ENCODE peak calls at places on chromosomes 16 and 17, in eight cellular contexts. K, R, D, M, H, L, A and N are unnamed samples.

GRCh38 chr17:37133131-37133530 is 184.4 kb downstream of the AATF start:
- DNase-seq in R (no peak), A (no peak), K (no peak), H (no peak), L (no peak), D (no peak), M (no peak), N (no peak)

GRCh38 chr16:12674096-12674495 is 129.6 kb downstream of the CPPED1 start:
- DNase-seq in M (no peak), L (no peak), D (no peak), R (no peak), A (peak; percentile 83), H (no peak), K (no peak), N (no peak)

GRCh38 chr17:44794699-44795413 is 35.2 kb downstream of the GJC1 start:
- DNase-seq in D (no peak), H (no peak), A (peak; percentile 81), M (no peak), K (no peak), R (no peak), L (peak; percentile 14), N (no peak)

GRCh38 chr16:3645108-3645503 is 9.4 kb upstream of the DNASE1 start:
- DNase-seq in L (no peak), A (no peak), K (no peak), D (no peak), R (no peak), M (no peak), H (no peak), N (no peak)

GRCh38 chr17:71237903-71238538 is 882.8 kb upstream of the SOX9 start:
- DNase-seq in H (no peak), K (no peak), R (no peak), D (no peak), L (no peak), M (no peak), A (peak; percentile 3), N (no peak)

GRCh38 chr17:64540118-64540776 is 33.5 kb downstream of the CEP95 start:
- DNase-seq in D (no peak), K (no peak), M (no peak), L (no peak), R (no peak), A (no peak), H (no peak), N (no peak)

GRCh38 chr17:69150333-69150732 is 8.6 kb upstream of the ABCA6 start:
- DNase-seq in H (no peak), D (no peak), K (no peak), M (no peak), A (no peak), R (no peak), L (no peak), N (no peak)

GRCh38 chr16:2776500-2777139 is 460 bp downstream of the ELOB start:
- DNase-seq in D (peak; percentile 58), M (no peak), H (no peak), R (no peak), A (no peak), K (no peak), L (peak; percentile 71), N (peak; percentile 61)

GRCh38 chr16:75559564-75560372 is 3.7 kb upstream of the TMEM231 start:
- DNase-seq in L (no peak), R (no peak), M (no peak), A (peak; percentile 72), D (no peak), K (no peak), H (no peak), N (no peak)

GRCh38 chr16:53372942-53373871 is 61.1 kb upstream of the RBL2 start:
- DNase-seq in R (no peak), A (no peak), H (peak; percentile 30), D (peak; percentile 80), M (no peak), L (peak; percentile 39), K (no peak), N (no peak)

GRCh38 chr17:14790518-14790917 is 474.6 kb downstream of the PMP22 start:
- DNase-seq in K (no peak), A (peak; percentile 35), M (no peak), L (no peak), D (peak; percentile 6), H (no peak), R (no peak), N (no peak)

GRCh38 chr17:81396722-81397313 is 1.6 kb downstream of the BAHCC1 start:
- DNase-seq in M (peak; percentile 76), A (no peak), H (no peak), D (peak; percentile 41), R (no peak), L (no peak), K (no peak), N (no peak)

GRCh38 chr16:89010210-89010925 is 33.4 kb upstream of the CBFA2T3 start:
- DNase-seq in D (no peak), M (no peak), L (no peak), R (no peak), K (no peak), H (no peak), A (no peak), N (no peak)

GRCh38 chr16:83689385-83689831 is 118.4 kb upstream of the HSBP1 start:
- DNase-seq in L (no peak), R (no peak), K (peak; percentile 75), A (peak; percentile 85), M (no peak), D (peak; percentile 22), H (peak; percentile 42), N (no peak)

GRCh38 chr17:81271226-81271625 is 23.9 kb downstream of the SLC38A10 start:
- DNase-seq in D (no peak), A (no peak), M (no peak), R (no peak), H (no peak), K (no peak), L (no peak), N (no peak)

GRCh38 chr16:8736123-8736680 is 61.2 kb downstream of the TMEM186 start:
- DNase-seq in R (no peak), L (no peak), A (no peak), H (no peak), K (no peak), M (no peak), D (no peak), N (no peak)

GRCh38 chr17:76239538-76240274 is 587 bp downstream of the RNF157 start:
- DNase-seq in K (no peak), A (no peak), D (no peak), H (no peak), M (no peak), R (peak; percentile 35), L (no peak), N (no peak)

GRCh38 chr17:33302394-33302793 is 9.3 kb upstream of the ASIC2 start:
- DNase-seq in M (no peak), H (no peak), D (no peak), L (no peak), K (no peak), R (no peak), A (no peak), N (no peak)

GRCh38 chr17:49049265-49049664 is 52.1 kb downstream of the IGF2BP1 start:
- DNase-seq in M (no peak), R (no peak), L (no peak), A (no peak), K (no peak), H (no peak), D (no peak), N (no peak)

GRCh38 chr17:49050611-49051010 is 53.4 kb downstream of the IGF2BP1 start:
- DNase-seq in R (no peak), D (no peak), K (no peak), M (no peak), A (no peak), L (no peak), H (no peak), N (no peak)

GRCh38 chr17:49053171-49053829 is 56.1 kb downstream of the IGF2BP1 start:
- DNase-seq in A (no peak), K (no peak), D (no peak), R (no peak), L (no peak), M (no peak), H (no peak), N (no peak)

GRCh38 chr17:49054342-49055092 is 57.3 kb downstream of the IGF2BP1 start:
- DNase-seq in L (no peak), D (no peak), H (no peak), R (no peak), M (no peak), K (no peak), A (no peak), N (no peak)

GRCh38 chr17:49051269-49051668 is 54.1 kb downstream of the IGF2BP1 start:
- DNase-seq in D (no peak), H (no peak), A (no peak), M (no peak), K (no peak), R (no peak), L (no peak), N (no peak)
- TF ChIP-seq CTCF in D (no peak), H (no peak), A (no peak), M (no peak), K (no peak), R (no peak), L (no peak), N (no peak)

DNA sequence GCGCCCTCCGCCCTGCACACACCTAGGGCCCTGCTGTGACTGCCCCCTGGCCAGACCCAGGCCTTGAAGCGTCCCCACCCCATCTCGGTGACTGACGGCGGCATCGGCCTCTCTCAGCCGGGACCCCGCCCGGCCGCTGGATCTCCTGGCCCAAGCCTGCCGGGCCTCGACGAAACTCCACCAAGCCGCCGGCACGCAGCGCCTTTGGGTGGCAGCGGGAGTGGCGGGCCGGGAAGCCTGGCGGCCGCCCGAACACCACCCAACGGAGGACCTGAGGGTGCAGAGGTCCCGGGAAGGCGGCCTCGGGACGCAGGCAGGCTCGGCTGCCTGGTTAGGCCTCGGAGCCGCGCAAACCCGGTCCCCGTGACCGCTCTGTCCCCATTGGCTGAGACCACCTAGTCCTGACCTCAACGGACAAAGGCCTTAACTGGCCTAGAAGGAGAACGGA is 12.0 kb upstream of the TMEM97 start:
- DNase-seq in L (no peak), H (no peak), K (no peak), M (no peak), D (no peak), A (no peak), R (no peak), N (no peak)
- TF ChIP-seq CTCF in L (no peak), H (no peak), K (no peak), M (no peak), D (no peak), A (no peak), R (no peak), N (no peak)

GRCh38 chr17:30291571-30292489 is at the start of gene BLMH:
- DNase-seq in K (peak; percentile 89), R (peak; percentile 89), M (peak; percentile 89), H (peak; percentile 52), L (peak; percentile 97), A (peak; percentile 56), D (peak; percentile 86), N (peak; percentile 43)
- TF ChIP-seq CTCF in K (no peak), R (no peak), M (no peak), H (no peak), L (no peak), A (no peak), D (no peak), N (no peak)

DNA sequence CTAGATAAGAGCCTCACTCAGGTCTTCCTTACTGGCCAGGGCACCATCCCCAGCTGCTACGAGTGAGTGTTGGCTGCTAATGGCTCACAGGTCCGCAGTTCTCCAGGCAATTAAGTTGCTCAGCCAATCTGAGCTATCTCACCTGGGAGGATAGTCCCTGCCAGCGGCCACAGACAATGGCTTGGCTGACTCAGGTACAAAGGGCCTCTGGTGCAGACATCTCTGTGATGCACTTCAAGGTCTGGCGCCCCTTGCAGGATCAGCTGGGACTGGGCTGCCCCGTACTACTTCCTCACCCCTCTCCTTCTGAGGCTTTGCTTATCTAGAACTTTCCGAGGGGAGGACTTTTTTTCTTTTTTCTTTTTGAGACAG is 49.2 kb upstream of the EMP2 start:
- DNase-seq in L (no peak), D (no peak), R (no peak), K (no peak), A (no peak), H (no peak), M (no peak), N (no peak)
- TF ChIP-seq CTCF in L (peak; percentile 27), D (no peak), R (no peak), K (no peak), A (no peak), H (no peak), M (no peak), N (no peak)